ENCODE peak calls at places on chromosome 14, in six cellular contexts. X is astrocyte; V is CD8-positive, alpha-beta T cell; M is endothelial cell; Q is AG09309; C is GM20000. D is an unnamed sample.

GRCh38 chr14:36508418-36509051 is 11.5 kb downstream of the NKX2-1 start:
- DNase-seq in C (no peak), X (no peak), M (no peak), Q (no peak), V (no peak), D (no peak)

GRCh38 chr14:50813544-50813863 is 17.5 kb downstream of the NIN start:
- DNase-seq in Q (no peak), C (no peak), M (no peak), V (no peak), X (no peak), D (no peak)

GRCh38 chr14:82999802-83000201 is 1466.1 kb upstream of the SEL1L start:
- DNase-seq in M (no peak), C (no peak), X (no peak), V (no peak), Q (no peak), D (no peak)

GRCh38 chr14:68607081-68607851 is 185.6 kb downstream of the ZFP36L1 start:
- DNase-seq in X (no peak), M (peak), C (no peak), V (no peak), Q (no peak), D (no peak)

GRCh38 chr14:64475585-64476273 is 10.4 kb downstream of the AKAP5 start:
- DNase-seq in C (no peak), V (no peak), M (no peak), Q (no peak), X (no peak), D (no peak)

GRCh38 chr14:37903561-37904191 is 304.0 kb upstream of the SSTR1 start:
- DNase-seq in M (peak), V (no peak), X (peak), Q (peak), C (peak), D (no peak)

GRCh38 chr14:64801800-64802199 is 77.9 kb downstream of the SPTB start:
- DNase-seq in M (peak), C (peak), V (no peak), X (no peak), Q (no peak), D (no peak)

GRCh38 chr14:91897121-91897701 is 29.9 kb upstream of the TC2N start:
- DNase-seq in M (no peak), X (peak), V (no peak), Q (peak), C (no peak), D (peak)

GRCh38 chr14:64767215-64767964 is 63.2 kb downstream of the PLEKHG3 start:
- DNase-seq in X (no peak), M (no peak), C (no peak), V (no peak), Q (no peak), D (no peak)

GRCh38 chr14:61375218-61375617 is 53.8 kb downstream of the PRKCH start:
- DNase-seq in C (no peak), V (no peak), M (no peak), X (no peak), Q (no peak), D (no peak)

GRCh38 chr14:74933925-74934435 is 10.9 kb upstream of the RPS6KL1 start:
- DNase-seq in M (no peak), V (no peak), Q (no peak), C (no peak), X (no peak), D (no peak)

GRCh38 chr14:58455593-58456265 is 28.2 kb downstream of the KIAA0586 start:
- DNase-seq in V (no peak), M (no peak), X (peak), C (no peak), Q (no peak), D (no peak)

GRCh38 chr14:50759800-50760543 is 71.0 kb downstream of the NIN start:
- DNase-seq in V (no peak), C (no peak), M (no peak), X (no peak), Q (no peak), D (no peak)

GRCh38 chr14:61385002-61385685 is 63.8 kb downstream of the PRKCH start:
- DNase-seq in X (no peak), M (no peak), V (peak), Q (no peak), C (no peak), D (no peak)

GRCh38 chr14:91229005-91229382 is 15.5 kb downstream of the GPR68 start:
- DNase-seq in V (no peak), C (no peak), Q (no peak), X (no peak), M (no peak), D (no peak)

GRCh38 chr14:69527635-69528034 is 43.1 kb downstream of the PLEKHD1 start:
- DNase-seq in Q (no peak), X (no peak), C (no peak), V (no peak), M (no peak), D (no peak)

GRCh38 chr14:103138483-103139370 is 15.5 kb downstream of the TNFAIP2 start:
- DNase-seq in M (no peak), Q (no peak), X (no peak), V (no peak), C (peak), D (no peak)

GRCh38 chr14:105023791-105024480 is 3.1 kb upstream of the CDCA4 start:
- DNase-seq in Q (no peak), M (no peak), V (no peak), C (no peak), X (peak), D (no peak)

GRCh38 chr14:31229638-31230229 is 22.1 kb upstream of the HECTD1 start:
- DNase-seq in M (no peak), X (peak), V (no peak), Q (peak), C (no peak), D (peak)

GRCh38 chr14:66247662-66248061 is 238.5 kb upstream of the CCDC196 start:
- DNase-seq in C (no peak), X (no peak), M (no peak), V (no peak), Q (no peak), D (no peak)

GRCh38 chr14:57326253-57326652 is 57.5 kb downstream of the AP5M1 start:
- DNase-seq in M (no peak), X (no peak), C (peak), V (no peak), Q (no peak), D (no peak)

GRCh38 chr14:92401561-92401960 is 78.6 kb downstream of the SLC24A4 start:
- DNase-seq in V (no peak), C (no peak), X (no peak), Q (no peak), M (no peak), D (no peak)

GRCh38 chr14:89227490-89227834 is 189.6 kb downstream of the FOXN3 start:
- DNase-seq in C (no peak), V (no peak), M (no peak), Q (peak), X (peak), D (no peak)

GRCh38 chr14:85528080-85528881 is 1.7 kb upstream of the FLRT2 start:
- DNase-seq in Q (peak), V (no peak), C (no peak), M (peak), X (peak), D (peak)

GRCh38 chr14:42222924-42223471 is 616.3 kb downstream of the LRFN5 start:
- DNase-seq in V (no peak), M (no peak), X (peak), C (peak), Q (peak), D (peak)

GRCh38 chr14:60183138-60183537 is 17.9 kb upstream of the DHRS7 start:
- DNase-seq in X (no peak), V (no peak), M (no peak), Q (no peak), C (no peak), D (no peak)

GRCh38 chr14:30214456-30215090 is 286.9 kb upstream of the PRKD1 start:
- DNase-seq in C (peak), Q (no peak), X (peak), V (no peak), M (peak), D (peak)

GRCh38 chr14:53432378-53432802 is 279.3 kb upstream of the DDHD1 start:
- DNase-seq in X (peak), C (peak), V (no peak), Q (peak), M (peak), D (no peak)
- TF ChIP-seq CTCF in X (peak), C (peak), V (peak), Q (peak), M (peak), D (peak)

GRCh38 chr14:101633276-101633675 is 72.0 kb downstream of the DIO3 start:
- DNase-seq in X (no peak), Q (no peak), V (no peak), M (no peak), C (no peak), D (no peak)

GRCh38 chr14:101634453-101635237 is 73.3 kb downstream of the DIO3 start:
- DNase-seq in V (no peak), X (no peak), M (no peak), Q (no peak), C (no peak), D (no peak)

GRCh38 chr14:101636081-101636560 is 74.8 kb downstream of the DIO3 start:
- DNase-seq in Q (no peak), V (no peak), X (peak), C (no peak), M (no peak), D (no peak)

GRCh38 chr14:101632520-101632919 is 71.2 kb downstream of the DIO3 start:
- DNase-seq in X (no peak), Q (no peak), M (no peak), C (no peak), V (no peak), D (no peak)

GRCh38 chr14:101635238-101636080 is 74.2 kb downstream of the DIO3 start:
- DNase-seq in M (no peak), Q (no peak), V (no peak), C (no peak), X (no peak), D (no peak)
- TF ChIP-seq CTCF in M (no peak), Q (no peak), V (no peak), C (no peak), X (no peak), D (no peak)

GRCh38 chr14:23053426-23053825 is 3.9 kb downstream of the CDH24 start:
- DNase-seq in V (no peak), X (no peak), C (no peak), M (no peak), Q (no peak), D (no peak)

GRCh38 chr14:23052671-23053070 is 4.6 kb downstream of the CDH24 start:
- DNase-seq in M (no peak), V (no peak), Q (no peak), X (no peak), C (no peak), D (no peak)

GRCh38 chr14:23055621-23056256 is 1.6 kb downstream of the CDH24 start:
- DNase-seq in Q (no peak), X (no peak), M (no peak), C (no peak), V (no peak), D (no peak)

GRCh38 chr14:23055147-23055550 is 2.2 kb downstream of the CDH24 start:
- DNase-seq in Q (no peak), X (no peak), C (no peak), V (no peak), M (no peak), D (no peak)

DNA sequence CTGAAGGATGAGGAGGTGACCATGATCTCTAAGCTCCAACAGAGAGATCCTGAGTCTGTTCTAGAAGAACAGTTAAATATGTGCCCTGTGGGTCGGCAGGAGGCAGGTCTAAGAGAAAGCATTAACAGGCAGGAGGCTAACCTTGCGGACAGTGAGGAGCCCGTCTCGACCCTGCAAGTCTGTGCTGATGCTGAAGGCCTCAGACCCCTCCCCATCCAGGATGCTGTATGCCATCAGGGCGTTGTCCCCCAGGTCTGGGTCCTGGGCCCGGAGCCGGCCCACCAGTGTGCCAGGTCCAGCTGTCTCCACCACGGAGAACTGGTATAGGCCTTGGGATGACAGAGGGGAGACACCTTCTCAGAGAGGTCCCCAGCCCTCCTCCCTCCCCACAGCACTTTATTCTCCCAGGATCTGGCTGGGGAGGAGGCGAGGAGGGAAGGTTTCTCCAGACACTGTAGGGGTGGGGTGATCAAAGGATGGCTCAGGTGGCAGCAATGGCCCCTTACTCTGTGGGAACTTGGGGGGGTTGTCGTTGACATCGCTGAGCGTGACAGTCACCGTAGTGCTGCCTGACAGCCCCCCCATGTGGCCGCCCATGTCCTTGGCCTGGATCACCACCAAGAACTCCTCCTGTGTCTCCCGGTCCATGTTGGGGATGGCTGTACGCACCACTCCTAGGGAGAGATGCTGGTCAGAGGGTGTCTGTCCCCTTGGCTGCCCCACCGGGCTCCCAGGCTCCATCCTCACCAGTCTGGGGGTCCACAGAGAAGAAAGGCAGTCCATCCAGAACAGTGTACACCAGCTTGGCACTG is 3.1 kb downstream of the CDH24 start:
- DNase-seq in Q (no peak), M (peak), V (peak), X (no peak), C (peak), D (no peak)
- TF ChIP-seq CTCF in Q (peak), M (peak), V (no peak), X (no peak), C (peak), D (no peak)

GRCh38 chr14:80927385-80927989 is 14.1 kb downstream of the CEP128 start:
- DNase-seq in V (no peak), X (no peak), M (no peak), C (no peak), Q (no peak), D (no peak)
- TF ChIP-seq CTCF in V (no peak), X (no peak), M (peak), C (no peak), Q (peak), D (no peak)

GRCh38 chr14:100252684-100253083 is 13.7 kb downstream of the YY1 start:
- DNase-seq in Q (no peak), X (no peak), M (no peak), V (no peak), C (no peak), D (no peak)

GRCh38 chr14:100241279-100241678 is 2.3 kb downstream of the YY1 start:
- DNase-seq in V (no peak), C (no peak), Q (no peak), M (no peak), X (no peak), D (no peak)

GRCh38 chr14:100250732-100251465 is 12.0 kb downstream of the YY1 start:
- DNase-seq in X (no peak), V (no peak), Q (no peak), C (no peak), M (no peak), D (no peak)

GRCh38 chr14:100246136-100246535 is 7.2 kb downstream of the YY1 start:
- DNase-seq in M (no peak), C (no peak), X (no peak), Q (no peak), V (no peak), D (no peak)

DNA sequence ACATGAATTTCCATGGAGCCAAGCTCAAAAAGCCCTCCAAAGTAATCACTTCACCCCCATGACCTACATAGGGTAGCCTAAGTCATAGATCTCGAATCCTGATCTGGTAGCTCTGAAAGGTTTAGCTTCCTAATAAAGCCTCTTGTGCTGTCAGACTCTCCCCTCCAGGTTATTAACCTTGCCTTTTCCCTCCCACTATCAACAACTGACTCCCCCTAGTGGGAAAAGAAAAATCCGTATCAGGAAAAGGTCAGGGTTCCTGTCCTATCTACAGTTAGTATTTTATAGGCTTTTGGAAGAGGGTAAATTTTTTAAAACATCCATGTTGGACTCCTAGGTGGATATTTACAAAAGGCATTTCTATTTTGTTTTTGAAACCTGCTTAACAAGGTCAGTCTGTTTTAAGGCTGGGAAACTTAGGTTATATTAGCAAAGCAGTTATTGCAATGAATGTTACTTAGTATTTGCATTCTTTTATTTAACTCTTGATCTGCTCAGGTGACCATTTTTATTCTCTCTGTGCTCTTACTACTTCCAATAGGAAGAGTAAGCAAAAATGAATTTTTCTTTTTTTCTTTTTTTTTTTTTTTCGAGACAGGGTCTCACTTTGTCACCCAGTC is 8.0 kb downstream of the YY1 start:
- DNase-seq in V (no peak), C (no peak), X (no peak), M (peak), Q (no peak), D (peak)
- TF ChIP-seq CTCF in V (no peak), C (no peak), X (peak), M (peak), Q (peak), D (peak)